ENCODE peak calls at places on chromosomes 7 and 10, in five cellular contexts. P is Calu3, E is AG04449, T is thoracic aorta, I is B cell. D is an unnamed sample.

GRCh38 chr7:51080622-51081269 is 235.9 kb downstream of the COBL start:
- DNase-seq in P (no peak), E (no peak), T (no peak), I (no peak), D (no peak)

GRCh38 chr10:23516530-23516929 is 77.7 kb downstream of the OTUD1 start:
- DNase-seq in P (peak; percentile 12), E (no peak), T (no peak), I (no peak), D (no peak)

GRCh38 chr7:30655096-30655970 is 26.9 kb downstream of the CRHR2 start:
- DNase-seq in P (no peak), E (no peak), T (no peak), I (no peak), D (no peak)

GRCh38 chr10:86936661-86937501 is 20.5 kb downstream of the MMRN2 start:
- DNase-seq in P (no peak), E (no peak), T (no peak), I (no peak), D (no peak)

GRCh38 chr7:114422478-114423217 is 8.0 kb downstream of the FOXP2 start:
- DNase-seq in P (no peak), E (no peak), T (no peak), I (no peak), D (no peak)

GRCh38 chr7:13742719-13743640 is 246.5 kb downstream of the ETV1 start:
- DNase-seq in P (peak; percentile 41), E (no peak), T (no peak), I (no peak), D (no peak)

GRCh38 chr7:124390301-124390700 is 357.4 kb upstream of the TMEM229A start:
- DNase-seq in P (no peak), E (no peak), T (no peak), I (no peak), D (no peak)

GRCh38 chr7:48296976-48297375 is 125.7 kb downstream of the ABCA13 start:
- DNase-seq in P (no peak), E (no peak), T (no peak), I (no peak), D (no peak)

GRCh38 chr7:151725844-151726770 is 150.8 kb downstream of the PRKAG2 start:
- DNase-seq in P (no peak), E (no peak), T (no peak), I (no peak), D (no peak)

GRCh38 chr7:22992874-22993840 is 20.8 kb downstream of the HYCC1 start:
- DNase-seq in P (no peak), E (no peak), T (no peak), I (no peak), D (no peak)

GRCh38 chr10:86340176-86340990 is 26.2 kb downstream of the GRID1 start:
- DNase-seq in P (no peak), E (no peak), T (no peak), I (no peak), D (no peak)

GRCh38 chr10:132774179-132774904 is 11.6 kb downstream of the NKX6-2 start:
- DNase-seq in P (no peak), E (no peak), T (no peak), I (no peak), D (no peak)

GRCh38 chr7:100007887-100008286 is 7.5 kb upstream of the ZKSCAN1 start:
- DNase-seq in P (no peak), E (no peak), T (no peak), I (no peak), D (no peak)

GRCh38 chr7:158705234-158705890 is 758 bp upstream of the NCAPG2 start:
- DNase-seq in P (no peak), E (no peak), T (no peak), I (no peak), D (no peak)

GRCh38 chr10:124290095-124290795 is 128.5 kb downstream of the OAT start:
- DNase-seq in P (no peak), E (no peak), T (no peak), I (no peak), D (peak; percentile 45)

DNA sequence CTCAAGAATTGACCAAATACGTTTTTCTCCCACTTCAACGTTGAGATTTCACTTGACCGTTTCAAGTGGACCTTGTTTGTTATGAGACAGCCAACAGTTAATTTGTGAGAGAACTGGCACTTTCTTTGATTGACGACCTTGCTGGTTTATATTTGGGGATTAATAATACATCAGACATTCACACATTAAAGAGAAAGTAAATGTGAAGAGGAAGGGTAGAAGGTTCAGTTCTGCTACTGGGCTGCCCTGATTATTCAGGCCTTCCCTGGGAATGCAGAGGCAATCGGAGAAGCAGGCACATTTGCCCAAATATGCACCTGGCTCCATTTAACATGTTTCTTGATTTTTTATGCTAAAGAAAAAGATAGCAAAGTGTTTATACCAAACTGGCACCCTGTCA is 114.1 kb downstream of the POU6F2 start:
- DNase-seq in P (no peak), E (no peak), T (no peak), I (no peak), D (no peak)
- TF ChIP-seq CTCF in P (no peak), E (no peak), T (no peak), I (no peak), D (no peak)

GRCh38 chr7:235576-236395 is 43.4 kb downstream of the FAM20C start:
- DNase-seq in P (no peak), E (no peak), T (peak; percentile 46), I (no peak), D (no peak)
- TF ChIP-seq CTCF in P (no peak), E (no peak), T (no peak), I (no peak), D (no peak)

GRCh38 chr10:79385804-79386531 is 38.7 kb downstream of the PPIF start:
- DNase-seq in P (no peak), E (no peak), T (no peak), I (no peak), D (no peak)
- TF ChIP-seq CTCF in P (no peak), E (no peak), T (no peak), I (no peak), D (no peak)

GRCh38 chr10:102096449-102096848 is 23.7 kb downstream of the LDB1 start:
- DNase-seq in P (no peak), E (no peak), T (no peak), I (no peak), D (no peak)

GRCh38 chr10:102102421-102102820 is 17.7 kb downstream of the LDB1 start:
- DNase-seq in P (no peak), E (no peak), T (no peak), I (no peak), D (no peak)

DNA sequence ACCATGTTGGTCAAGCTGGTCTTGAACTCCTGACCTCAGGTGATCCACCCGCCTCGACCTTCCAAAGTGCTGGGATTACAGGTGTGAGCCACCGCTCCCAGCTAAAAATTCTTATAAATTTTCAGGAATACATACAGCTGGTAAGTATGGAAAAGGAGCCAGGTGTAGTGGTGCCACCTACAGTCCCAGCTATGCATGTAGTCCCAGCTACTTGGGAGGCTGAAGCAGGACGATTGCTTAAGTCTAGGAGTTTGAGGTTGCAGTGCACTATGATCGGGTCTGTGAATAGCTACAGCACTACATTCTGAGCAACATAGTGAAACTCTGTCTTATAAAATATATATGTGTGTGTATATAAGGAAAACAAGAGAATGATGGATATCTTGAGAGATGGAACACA is 19.0 kb downstream of the LDB1 start:
- DNase-seq in P (no peak), E (no peak), T (no peak), I (no peak), D (no peak)
- TF ChIP-seq CTCF in P (no peak), E (no peak), T (no peak), I (no peak), D (no peak)

GRCh38 chr7:2103071-2103898 is 129.5 kb downstream of the MAD1L1 start:
- DNase-seq in P (no peak), E (no peak), T (no peak), I (no peak), D (no peak)
- TF ChIP-seq CTCF in P (no peak), E (no peak), T (no peak), I (no peak), D (no peak)

GRCh38 chr7:11835260-11835659 is 3.3 kb upstream of the THSD7A start:
- DNase-seq in P (peak; percentile 7), E (no peak), T (no peak), I (no peak), D (no peak)
- TF ChIP-seq CTCF in P (peak; percentile 81), E (no peak), T (no peak), I (no peak), D (peak; percentile 13)

DNA sequence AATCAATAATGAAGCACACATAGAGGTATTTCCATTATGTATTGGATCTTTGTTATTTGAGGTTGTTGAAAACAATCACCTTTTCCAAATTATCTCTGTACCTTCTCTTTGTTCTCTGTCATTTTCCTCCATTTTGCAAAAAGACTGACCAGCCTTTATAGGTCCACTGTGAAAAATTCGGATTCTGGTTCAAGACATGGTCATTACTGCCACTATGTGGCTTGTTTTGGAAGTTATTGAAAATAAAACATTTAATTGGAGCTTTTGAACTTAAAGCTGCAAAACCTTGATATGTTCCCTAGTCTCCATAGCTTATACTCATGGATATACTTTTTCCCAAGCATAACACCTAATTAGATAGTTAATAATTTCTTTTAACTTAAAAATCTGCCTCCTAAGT is 1094.4 kb downstream of the NRG3 start:
- DNase-seq in P (no peak), E (no peak), T (no peak), I (no peak), D (peak; percentile 12)
- TF ChIP-seq CTCF in P (no peak), E (peak; percentile 2), T (peak; percentile 29), I (no peak), D (peak; percentile 42)

GRCh38 chr10:71217266-71218045 is 5.1 kb downstream of the UNC5B start:
- DNase-seq in P (no peak), E (no peak), T (no peak), I (no peak), D (peak; percentile 53)
- TF ChIP-seq CTCF in P (no peak), E (no peak), T (no peak), I (no peak), D (peak; percentile 9)